ENCODE peak calls at places on chromosome 20, in six cellular contexts. F is WERI-Rb-1, U is fibroblast of lung, G is psoas muscle, D is heart right ventricle, S is brain microvascular endothelial cell. L is an unnamed sample.

GRCh38 chr20:38504368-38505090 is 31.9 kb downstream of the RALGAPB start:
- DNase-seq in F (no peak), U (peak; percentile 50), G (no peak), D (no peak), S (no peak), L (no peak)

GRCh38 chr20:13426870-13427269 is 205.8 kb downstream of the ISM1 start:
- DNase-seq in F (no peak), U (peak; percentile 43), G (no peak), D (no peak), S (no peak), L (no peak)

GRCh38 chr20:14069796-14070195 is 74.5 kb downstream of the MACROD2 start:
- DNase-seq in F (no peak), U (peak; percentile 62), G (no peak), D (no peak), S (peak; percentile 53), L (no peak)

GRCh38 chr20:9374480-9374879 is 139.9 kb upstream of the LAMP5 start:
- DNase-seq in F (no peak), U (peak; percentile 60), G (no peak), D (no peak), S (no peak), L (no peak)

GRCh38 chr20:8782804-8783203 is 286.1 kb upstream of the PLCB4 start:
- DNase-seq in F (no peak), U (peak; percentile 44), G (no peak), D (no peak), S (peak; percentile 62), L (no peak)

GRCh38 chr20:38726849-38727601 is 2.7 kb downstream of the SLC32A1 start:
- DNase-seq in F (peak; percentile 91), U (no peak), G (no peak), D (no peak), S (no peak), L (no peak)

GRCh38 chr20:2871111-2871465 is 2.2 kb upstream of the PTPRA start:
- DNase-seq in F (no peak), U (peak; percentile 10), G (no peak), D (no peak), S (no peak), L (no peak)

GRCh38 chr20:49408705-49409104 is 73.8 kb downstream of the KCNB1 start:
- DNase-seq in F (no peak), U (no peak), G (no peak), D (no peak), S (no peak), L (no peak)

GRCh38 chr20:25579081-25579770 is 6.1 kb downstream of the NINL start:
- DNase-seq in F (no peak), U (peak; percentile 18), G (no peak), D (no peak), S (peak; percentile 45), L (no peak)

GRCh38 chr20:4234128-4234527 is 218.8 kb upstream of the RNF24 start:
- DNase-seq in F (no peak), U (peak; percentile 94), G (no peak), D (no peak), S (peak; percentile 53), L (peak; percentile 47)

GRCh38 chr20:33516882-33517281 is 27.0 kb downstream of the CBFA2T2 start:
- DNase-seq in F (no peak), U (peak; percentile 39), G (no peak), D (no peak), S (no peak), L (no peak)

GRCh38 chr20:62938105-62938888 is at the start of gene GID8:
- DNase-seq in F (peak; percentile 34), U (peak; percentile 49), G (peak; percentile 62), D (peak; percentile 35), S (no peak), L (no peak)

GRCh38 chr20:43583982-43584432 is 6.7 kb upstream of the IFT52 start:
- DNase-seq in F (no peak), U (peak; percentile 97), G (peak; percentile 54), D (peak; percentile 43), S (peak; percentile 98), L (peak; percentile 33)

GRCh38 chr20:59813126-59813947 is 120.1 kb downstream of the SYCP2 start:
- DNase-seq in F (no peak), U (no peak), G (no peak), D (no peak), S (no peak), L (peak; percentile 2)

GRCh38 chr20:47066484-47067270 is 172.0 kb downstream of the EYA2 start:
- DNase-seq in F (no peak), U (peak; percentile 23), G (no peak), D (no peak), S (peak; percentile 14), L (no peak)

GRCh38 chr20:47142782-47143170 is 213.7 kb downstream of the ZMYND8 start:
- DNase-seq in F (no peak), U (no peak), G (no peak), D (no peak), S (no peak), L (no peak)

GRCh38 chr20:2599265-2600060 is 53.0 kb upstream of the NOP56 start:
- DNase-seq in F (no peak), U (no peak), G (no peak), D (no peak), S (no peak), L (no peak)

DNA sequence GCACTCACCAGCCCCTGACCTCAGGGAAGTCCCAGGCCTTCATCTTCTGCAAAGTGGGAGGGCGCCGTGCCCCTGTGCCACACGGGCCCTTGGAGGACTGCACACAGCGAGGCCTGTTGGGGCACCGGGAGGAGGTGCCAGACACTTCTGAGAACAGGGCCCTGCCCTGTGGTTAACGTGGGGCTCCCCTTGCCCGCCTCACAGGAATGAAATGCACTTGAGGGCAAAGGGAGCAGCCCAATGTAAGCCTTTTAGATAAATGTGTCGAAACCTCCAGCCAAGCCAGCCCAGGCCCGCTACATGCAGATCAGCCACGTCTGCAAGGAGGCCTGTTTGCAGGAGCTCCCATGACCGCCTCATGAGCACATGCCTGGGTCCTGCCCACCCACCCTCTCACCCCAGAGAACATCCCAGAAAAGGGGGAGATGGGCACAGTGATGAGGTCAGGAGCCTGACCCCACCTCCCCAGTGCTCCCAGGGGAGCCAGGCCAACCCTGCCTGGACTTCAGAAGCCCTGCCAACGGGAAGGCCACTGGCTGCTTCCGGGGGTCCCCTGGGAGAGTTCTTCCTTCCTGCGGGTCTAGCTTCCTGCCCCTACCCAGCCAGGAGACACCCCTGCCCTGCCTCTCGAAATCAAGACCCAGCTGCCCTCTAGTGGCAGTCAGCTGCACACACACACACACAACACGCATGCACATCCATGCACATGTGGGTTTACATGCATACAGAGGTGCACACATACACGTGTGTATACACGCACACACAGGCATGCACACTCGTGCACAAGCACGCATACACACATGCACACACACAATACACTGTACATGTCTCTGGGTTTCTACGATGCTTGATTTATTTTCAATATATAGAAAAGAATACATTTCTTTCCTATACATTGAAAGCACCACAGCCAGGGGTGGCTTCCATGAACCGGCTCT is 178.7 kb downstream of the TAF4 start:
- DNase-seq in F (peak; percentile 65), U (peak; percentile 46), G (peak; percentile 22), D (no peak), S (peak; percentile 20), L (no peak)
- TF ChIP-seq CTCF in F (peak; percentile 95), U (peak; percentile 89), G (peak; percentile 56), D (peak; percentile 26), S (peak; percentile 88), L (peak; percentile 32)

GRCh38 chr20:36808317-36809257 is 35.0 kb upstream of the DSN1 start:
- DNase-seq in F (peak; percentile 69), U (peak; percentile 64), G (peak; percentile 74), D (peak; percentile 42), S (peak; percentile 84), L (peak; percentile 45)
- H3K36me3 ChIP-seq in F (peaks cover 79% of the 10 kb centered on the region), U (peaks cover 24% of the 10 kb centered on the region), G (no peaks in the 10 kb centered on the region), D (peaks cover 95% of the 10 kb centered on the region), S (peaks cover 39% of the 10 kb centered on the region), L (no peaks in the 10 kb centered on the region)

GRCh38 chr20:17626217-17627007 is 55.6 kb downstream of the RRBP1 start:
- DNase-seq in F (no peak), U (no peak), G (peak; percentile 71), D (no peak), S (no peak), L (no peak)

GRCh38 chr20:17629678-17630089 is 52.4 kb downstream of the RRBP1 start:
- DNase-seq in F (no peak), U (no peak), G (no peak), D (no peak), S (no peak), L (no peak)

GRCh38 chr20:17629025-17629424 is 53.0 kb downstream of the RRBP1 start:
- DNase-seq in F (no peak), U (no peak), G (peak; percentile 7), D (no peak), S (no peak), L (no peak)

GRCh38 chr20:17627101-17627950 is 54.7 kb downstream of the RRBP1 start:
- DNase-seq in F (no peak), U (no peak), G (peak; percentile 18), D (no peak), S (no peak), L (no peak)

GRCh38 chr20:17628101-17628841 is 53.8 kb downstream of the RRBP1 start:
- DNase-seq in F (no peak), U (no peak), G (peak; percentile 18), D (no peak), S (no peak), L (no peak)
- TF ChIP-seq CTCF in F (peak; percentile 29), U (no peak), G (no peak), D (no peak), S (peak; percentile 25), L (no peak)

GRCh38 chr20:34532751-34533150 is 16.5 kb downstream of the DYNLRB1 start:
- DNase-seq in F (no peak), U (no peak), G (no peak), D (no peak), S (no peak), L (no peak)
- H3K36me3 ChIP-seq in F (peaks cover 75% of the 10 kb centered on the region), U (peaks cover 40% of the 10 kb centered on the region), G (peaks cover 5% of the 10 kb centered on the region), D (peaks cover 94% of the 10 kb centered on the region), S (peaks cover 83% of the 10 kb centered on the region), L (no peaks in the 10 kb centered on the region)

GRCh38 chr20:55273149-55273548 is 732.2 kb downstream of the CBLN4 start:
- DNase-seq in F (no peak), U (no peak), G (no peak), D (peak; percentile 7), S (no peak), L (no peak)

GRCh38 chr20:55269913-55270312 is 735.4 kb downstream of the CBLN4 start:
- DNase-seq in F (no peak), U (peak; percentile 6), G (no peak), D (no peak), S (peak; percentile 43), L (no peak)

GRCh38 chr20:55266361-55266760 is 739.0 kb downstream of the CBLN4 start:
- DNase-seq in F (no peak), U (no peak), G (no peak), D (no peak), S (no peak), L (no peak)

GRCh38 chr20:55271370-55271769 is 733.9 kb downstream of the CBLN4 start:
- DNase-seq in F (no peak), U (no peak), G (no peak), D (peak; percentile 21), S (no peak), L (no peak)
- TF ChIP-seq CTCF in F (no peak), U (no peak), G (no peak), D (no peak), S (no peak), L (no peak)

GRCh38 chr20:34538671-34539123 is 19.8 kb upstream of the MAP1LC3A start:
- DNase-seq in F (peak; percentile 84), U (no peak), G (peak; percentile 62), D (no peak), S (peak; percentile 43), L (peak; percentile 31)
- H3K36me3 ChIP-seq in F (peaks cover 66% of the 10 kb centered on the region), U (peaks cover 31% of the 10 kb centered on the region), G (peaks cover 5% of the 10 kb centered on the region), D (peaks cover 76% of the 10 kb centered on the region), S (peaks cover 78% of the 10 kb centered on the region), L (no peaks in the 10 kb centered on the region)